ENCODE peak calls at places on chromosomes 3 and 15, in four cellular contexts. W, B, K and I are unnamed samples.

GRCh38 chr15:63596666-63597032 is 538 bp upstream of the FBXL22 start:
- DNase-seq in W (no peak), B (no peak), K (no peak), I (no peak)

GRCh38 chr3:58101499-58102370 is 93.5 kb downstream of the FLNB start:
- DNase-seq in W (no peak), K (no peak), B (no peak), I (no peak)

GRCh38 chr3:129119365-129120100 is 2.1 kb downstream of the RAB43 start:
- DNase-seq in B (no peak), W (no peak), K (no peak), I (no peak)

GRCh38 chr15:25717116-25717755 is 145.9 kb downstream of the ATP10A start:
- DNase-seq in W (no peak), K (no peak), B (no peak), I (no peak)

GRCh38 chr15:43268111-43269105 is 1.7 kb upstream of the TGM5 start:
- DNase-seq in W (no peak), K (peak; percentile 52), B (no peak), I (peak; percentile 57)

GRCh38 chr3:165202995-165203394 is 6.8 kb upstream of the SLITRK3 start:
- DNase-seq in K (no peak), B (no peak), W (no peak), I (no peak)

GRCh38 chr15:54528021-54528420 is 549.8 kb downstream of the UNC13C start:
- DNase-seq in W (no peak), K (no peak), B (no peak), I (no peak)

GRCh38 chr3:153284282-153284938 is 122.4 kb downstream of the RAP2B start:
- DNase-seq in B (no peak), W (peak; percentile 92), K (peak; percentile 47), I (peak; percentile 18)

GRCh38 chr3:129620828-129621605 is 14.5 kb upstream of the PLXND1 start:
- DNase-seq in K (no peak), B (no peak), W (no peak), I (no peak)

GRCh38 chr3:126126292-126126691 is 42.4 kb upstream of the SLC41A3 start:
- DNase-seq in K (no peak), W (no peak), B (no peak), I (no peak)

GRCh38 chr3:178203152-178203551 is 333.1 kb upstream of the KCNMB2 start:
- DNase-seq in B (no peak), K (no peak), W (no peak), I (no peak)

GRCh38 chr3:13288732-13289718 is 131.1 kb downstream of the NUP210 start:
- DNase-seq in B (no peak), K (no peak), W (no peak), I (no peak)

GRCh38 chr15:64749167-64749566 is 26.2 kb downstream of the RBPMS2 start:
- DNase-seq in B (no peak), W (peak; percentile 53), K (no peak), I (no peak)

GRCh38 chr3:143358155-143358792 is 238.7 kb downstream of the CHST2 start:
- DNase-seq in W (peak; percentile 3), K (no peak), B (no peak), I (no peak)

GRCh38 chr3:195697582-195698324 is 23.0 kb upstream of the MUC20 start:
- DNase-seq in B (no peak), K (peak; percentile 38), W (peak; percentile 85), I (no peak)

DNA sequence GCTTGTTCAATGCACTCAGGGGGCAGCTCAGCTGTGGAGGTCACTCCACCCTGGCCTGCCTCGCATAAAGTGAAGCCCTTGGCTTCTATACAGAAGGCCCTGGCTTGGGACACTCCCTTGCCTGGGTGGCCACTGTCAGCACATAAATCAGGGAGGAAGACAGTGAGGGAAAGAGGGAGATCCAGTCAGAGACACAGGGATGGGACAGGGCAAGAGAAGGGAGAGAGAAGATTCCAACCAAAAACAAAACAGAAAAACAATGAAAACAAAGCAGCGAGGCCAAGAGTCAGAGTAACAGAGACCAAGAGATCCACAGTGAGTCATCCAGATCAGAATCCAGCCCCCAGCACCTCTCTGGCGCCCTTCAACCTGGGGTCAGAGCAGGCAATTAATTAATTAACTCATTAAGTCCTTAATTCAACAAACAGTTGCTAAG is 11.7 kb downstream of the INSYN1 start:
- DNase-seq in K (no peak), W (no peak), B (no peak), I (no peak)
- TF ChIP-seq CTCF in K (no peak), W (no peak), B (no peak), I (no peak)

DNA sequence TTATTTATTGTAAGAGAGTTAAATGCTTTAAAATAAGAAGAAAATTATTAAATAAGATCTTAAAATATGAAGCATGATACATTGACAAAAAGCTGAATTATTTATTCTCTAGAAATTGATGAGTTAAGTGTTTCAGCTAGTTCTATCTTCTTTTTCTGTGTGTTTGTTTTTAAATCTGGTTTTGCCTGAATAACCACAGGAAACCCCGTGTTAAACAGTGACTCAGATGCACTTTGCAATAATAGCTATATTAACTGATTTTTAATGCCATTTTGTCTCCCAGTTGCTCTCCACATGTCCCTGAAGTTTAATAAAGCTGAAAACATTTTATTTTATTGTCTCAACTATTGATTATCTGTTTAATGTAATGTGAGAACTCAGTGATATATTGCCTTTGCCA is 42.7 kb upstream of the ROBO1 start:
- DNase-seq in B (no peak), W (no peak), K (no peak), I (no peak)
- TF ChIP-seq CTCF in B (no peak), W (no peak), K (no peak), I (no peak)

GRCh38 chr3:139319428-139320402 is 24.1 kb upstream of the MRPS22 start:
- DNase-seq in K (no peak), W (no peak), B (no peak), I (no peak)
- TF ChIP-seq CTCF in K (peak; percentile 29), W (peak; percentile 44), B (peak; percentile 51), I (no peak)

DNA sequence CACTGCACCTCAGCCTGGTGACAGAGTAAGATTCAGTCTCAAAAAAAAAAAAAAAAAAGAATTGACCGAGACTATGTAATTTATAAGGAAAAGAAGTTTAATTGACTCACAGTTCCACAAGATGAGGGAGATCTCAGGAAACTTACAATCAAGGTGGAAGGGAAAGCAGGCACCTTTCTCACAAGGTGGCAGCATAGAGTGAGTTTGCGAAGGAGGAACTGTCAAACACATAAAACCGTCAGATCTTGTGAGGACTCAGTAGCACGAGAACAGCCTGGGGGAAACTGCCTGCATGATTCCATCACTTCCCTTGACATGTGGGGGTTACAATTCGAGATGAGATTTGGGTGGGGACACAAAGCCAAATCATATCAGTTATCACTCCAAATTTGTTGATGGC is 380.9 kb downstream of the EDEM1 start:
- DNase-seq in K (no peak), W (peak; percentile 17), B (no peak), I (no peak)
- TF ChIP-seq CTCF in K (no peak), W (no peak), B (peak; percentile 48), I (peak; percentile 7)

DNA sequence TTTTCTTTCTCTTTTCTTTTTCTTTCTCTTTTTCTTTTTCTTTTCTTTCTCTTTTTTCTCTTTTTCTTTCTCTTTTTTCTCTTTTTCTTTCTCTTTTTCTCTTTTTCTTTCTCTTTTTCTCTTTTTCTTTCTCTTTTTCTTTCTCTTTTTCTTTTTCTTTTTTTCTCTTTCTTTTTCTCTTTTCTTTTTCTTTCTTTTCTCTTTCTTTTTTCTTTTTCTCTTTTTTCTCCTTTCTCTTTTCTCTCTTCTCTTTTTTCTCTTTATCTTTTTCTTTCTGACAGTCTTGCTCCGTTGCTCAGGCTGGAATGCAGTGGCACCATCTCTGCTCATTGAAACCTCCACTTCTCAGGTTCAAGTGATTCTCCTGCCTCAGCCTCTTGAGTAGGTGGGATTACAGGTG is 335.7 kb downstream of the SQOR start:
- DNase-seq in W (no peak), B (no peak), K (no peak), I (no peak)
- TF ChIP-seq CTCF in W (no peak), B (no peak), K (no peak), I (no peak)

GRCh38 chr15:77871838-77872371 is 205.6 kb downstream of the TBC1D2B start:
- DNase-seq in W (no peak), K (no peak), B (no peak), I (no peak)
- TF ChIP-seq CTCF in W (no peak), K (no peak), B (peak; percentile 14), I (no peak)